ENCODE peak calls at places on chromosomes 16 and 17, in four cellular contexts. Z is hepatic stellate cell, X is NCI-H345, O is T follicular helper cell. P is an unnamed sample.

GRCh38 chr17:37051839-37052238 is 103.1 kb downstream of the AATF start:
- DNase-seq in Z (no peak), X (no peak), O (no peak), P (no peak)

GRCh38 chr16:14070555-14070876 is 603 bp upstream of the MRTFB start:
- DNase-seq in Z (no peak), X (no peak), O (no peak), P (no peak)

GRCh38 chr16:4667203-4667983 is 26.0 kb upstream of the NUDT16L1 start:
- DNase-seq in Z (no peak), X (no peak), O (no peak), P (no peak)

GRCh38 chr17:77279448-77280303 is 138.9 kb downstream of the SEC14L1 start:
- DNase-seq in Z (no peak), X (no peak), O (no peak), P (no peak)

GRCh38 chr16:57805176-57805575 is 2.9 kb upstream of the KIFC3 start:
- DNase-seq in Z (no peak), X (no peak), O (no peak), P (no peak)

GRCh38 chr17:2707721-2708584 is 3.6 kb downstream of the CLUH start:
- DNase-seq in Z (peak), X (no peak), O (no peak), P (no peak)

GRCh38 chr16:11391576-11391975 is 46.3 kb downstream of the RMI2 start:
- DNase-seq in Z (no peak), X (peak), O (no peak), P (no peak)

GRCh38 chr16:10566613-10567012 is 13.8 kb downstream of the EMP2 start:
- DNase-seq in Z (no peak), X (no peak), O (no peak), P (no peak)

GRCh38 chr17:64061157-64061898 is 40.9 kb upstream of the ICAM2 start:
- DNase-seq in Z (no peak), X (no peak), O (no peak), P (no peak)

GRCh38 chr17:38533706-38534497 is 71.8 kb downstream of the SRCIN1 start:
- DNase-seq in Z (no peak), X (no peak), O (no peak), P (no peak)

GRCh38 chr17:47204722-47205418 is 4.3 kb upstream of the MYL4 start:
- DNase-seq in Z (peak), X (no peak), O (no peak), P (peak)

GRCh38 chr16:86578056-86578455 is 293 bp upstream of the FOXL1 start:
- DNase-seq in Z (peak), X (no peak), O (no peak), P (no peak)

GRCh38 chr17:48767263-48767774 is 38.8 kb upstream of the HOXB13 start:
- DNase-seq in Z (no peak), X (no peak), O (no peak), P (no peak)

GRCh38 chr17:50865060-50865867 is 890 bp downstream of the TOB1 start:
- DNase-seq in Z (no peak), X (peak), O (peak), P (peak)

GRCh38 chr16:894841-895240 is 75.9 kb downstream of the LMF1 start:
- DNase-seq in Z (no peak), X (no peak), O (no peak), P (no peak)

GRCh38 chr16:81214745-81215166 is 23.7 kb upstream of the BCO1 start:
- DNase-seq in Z (no peak), X (no peak), O (no peak), P (no peak)

GRCh38 chr17:30519166-30519565 is 42.0 kb downstream of the GOSR1 start:
- DNase-seq in Z (no peak), X (no peak), O (no peak), P (no peak)

GRCh38 chr17:82020874-82021727 is 1.6 kb downstream of the CENPX start:
- DNase-seq in Z (peak), X (peak), O (peak), P (peak)

GRCh38 chr16:85227924-85228462 is 115.7 kb upstream of the CIBAR2 start:
- DNase-seq in Z (no peak), X (peak), O (no peak), P (no peak)

GRCh38 chr17:64171041-64171440 is 41.1 kb upstream of the ERN1 start:
- DNase-seq in Z (no peak), X (no peak), O (no peak), P (no peak)

GRCh38 chr16:17194190-17194780 is 276.5 kb downstream of the XYLT1 start:
- DNase-seq in Z (peak), X (no peak), O (peak), P (peak)

GRCh38 chr16:12723681-12724080 is 80.0 kb downstream of the CPPED1 start:
- DNase-seq in Z (no peak), X (no peak), O (no peak), P (no peak)

GRCh38 chr17:36816214-36816613 is 121.1 kb upstream of the LHX1 start:
- DNase-seq in Z (no peak), X (no peak), O (no peak), P (no peak)

GRCh38 chr17:43183921-43184320 is 12.9 kb downstream of the NBR1 start:
- DNase-seq in Z (no peak), X (no peak), O (no peak), P (no peak)

GRCh38 chr16:75219838-75220237 is 1.1 kb downstream of the CTRB1 start:
- DNase-seq in Z (no peak), X (no peak), O (no peak), P (no peak)

GRCh38 chr17:56982312-56982711 is 4.4 kb downstream of the SCPEP1 start:
- DNase-seq in Z (no peak), X (peak), O (no peak), P (no peak)

GRCh38 chr17:40813804-40814203 is 8.6 kb downstream of the KRT10 start:
- DNase-seq in Z (no peak), X (no peak), O (no peak), P (no peak)

GRCh38 chr16:19113577-19114358 is at the start of gene ITPRIPL2:
- DNase-seq in Z (peak), X (no peak), O (no peak), P (no peak)